ENCODE peak calls at places on chromosomes 7 and 10, in ten cellular contexts. F is upper lobe of left lung, K is A549, Q is tibial nerve, Y is SK-N-SH, M is ovary, T is transverse colon, N is K562, A is sigmoid colon, X is H1. G is an unnamed sample.
A peak's percentile ranks its signal among the peaks of the same experiment; 100 is the strongest.

GRCh38 chr10:98963608-98964007 is 272.0 kb downstream of the HPSE2 start:
- DNase-seq in M (no peak), Y (no peak), X (no peak), K (no peak), F (no peak), A (no peak), N (no peak), T (no peak), Q (no peak), G (no peak)

GRCh38 chr7:127644484-127644883 is 7.5 kb upstream of the SND1 start:
- DNase-seq in Y (no peak), F (no peak), K (no peak), T (no peak), A (no peak), M (no peak), X (no peak), N (no peak), Q (no peak), G (no peak)

GRCh38 chr10:60441515-60441914 is 51.8 kb upstream of the ANK3 start:
- DNase-seq in F (no peak), T (no peak), Y (no peak), X (no peak), N (no peak), A (no peak), K (peak; percentile 14), Q (no peak), M (no peak), G (no peak)

GRCh38 chr7:3482147-3482921 is 181.3 kb downstream of the SDK1 start:
- DNase-seq in Q (no peak), T (peak; percentile 15), N (peak; percentile 17), M (no peak), Y (peak; percentile 52), A (no peak), F (no peak), X (peak; percentile 56), K (peak; percentile 31), G (no peak)

GRCh38 chr10:75612904-75613684 is 181.7 kb downstream of the LRMDA start:
- DNase-seq in N (no peak), K (no peak), Y (no peak), F (no peak), M (peak; percentile 30), Q (no peak), X (no peak), A (no peak), T (no peak), G (no peak)

GRCh38 chr10:34186740-34187139 is 628.4 kb downstream of the PARD3 start:
- DNase-seq in Q (no peak), K (no peak), A (no peak), X (no peak), N (no peak), M (no peak), Y (no peak), F (no peak), T (no peak), G (no peak)

GRCh38 chr7:40959955-40960354 is 742.9 kb downstream of the INHBA start:
- DNase-seq in F (no peak), K (no peak), Q (no peak), T (no peak), N (no peak), Y (no peak), X (no peak), M (no peak), A (no peak), G (no peak)

GRCh38 chr10:110843031-110843430 is 28.7 kb upstream of the PDCD4 start:
- DNase-seq in Y (no peak), X (no peak), M (no peak), A (peak; percentile 61), F (no peak), T (peak; percentile 61), Q (no peak), N (no peak), K (no peak), G (no peak)

GRCh38 chr10:63713191-63714144 is 192.3 kb downstream of the REEP3 start:
- DNase-seq in M (peak; percentile 86), N (no peak), F (no peak), A (peak; percentile 93), Q (peak; percentile 35), X (peak; percentile 79), T (peak; percentile 79), K (no peak), Y (peak; percentile 57), G (no peak)

GRCh38 chr10:44923611-44924010 is 12.5 kb downstream of the TMEM72 start:
- DNase-seq in F (no peak), N (no peak), Q (no peak), Y (no peak), T (no peak), K (no peak), X (no peak), M (no peak), A (no peak), G (no peak)

GRCh38 chr10:53314856-53315255 is 542.3 kb upstream of the MBL2 start:
- DNase-seq in A (no peak), T (no peak), F (no peak), Y (no peak), M (no peak), N (no peak), Q (no peak), X (no peak), K (no peak), G (no peak)

GRCh38 chr10:132272061-132272766 is 35.5 kb downstream of the STK32C start:
- DNase-seq in M (peak; percentile 62), F (peak; percentile 75), A (peak; percentile 81), T (peak; percentile 18), X (no peak), Q (no peak), Y (no peak), N (no peak), K (no peak), G (peak; percentile 50)

GRCh38 chr7:30562498-30562897 is 32.2 kb upstream of the GARS1 start:
- DNase-seq in F (no peak), M (no peak), Y (peak; percentile 55), A (no peak), T (no peak), Q (no peak), X (no peak), N (peak; percentile 34), K (no peak), G (no peak)

GRCh38 chr10:119759832-119760231 is 34.0 kb downstream of the INPP5F start:
- DNase-seq in K (no peak), N (no peak), T (no peak), F (no peak), X (no peak), M (no peak), A (no peak), Q (no peak), Y (no peak), G (no peak)

GRCh38 chr10:80132299-80133139 is at the start of gene PLAC9:
- DNase-seq in N (no peak), A (peak; percentile 62), T (no peak), Y (peak; percentile 83), K (peak; percentile 18), F (peak; percentile 89), Q (no peak), M (peak; percentile 53), X (peak; percentile 70), G (peak; percentile 82)

GRCh38 chr7:25906760-25907159 is 245.2 kb upstream of the NFE2L3 start:
- DNase-seq in N (no peak), Y (no peak), A (no peak), Q (no peak), M (no peak), K (no peak), T (no peak), X (no peak), F (no peak), G (no peak)
- H3K4me3 ChIP-seq in N (no peak overlapping the region), Y (no peak overlapping the region), A (no peak overlapping the region), Q (no peak overlapping the region), M (no peak overlapping the region), K (no peak overlapping the region), T (no peak overlapping the region), X (no peak overlapping the region), F (no peak overlapping the region), G (no peak overlapping the region)

DNA sequence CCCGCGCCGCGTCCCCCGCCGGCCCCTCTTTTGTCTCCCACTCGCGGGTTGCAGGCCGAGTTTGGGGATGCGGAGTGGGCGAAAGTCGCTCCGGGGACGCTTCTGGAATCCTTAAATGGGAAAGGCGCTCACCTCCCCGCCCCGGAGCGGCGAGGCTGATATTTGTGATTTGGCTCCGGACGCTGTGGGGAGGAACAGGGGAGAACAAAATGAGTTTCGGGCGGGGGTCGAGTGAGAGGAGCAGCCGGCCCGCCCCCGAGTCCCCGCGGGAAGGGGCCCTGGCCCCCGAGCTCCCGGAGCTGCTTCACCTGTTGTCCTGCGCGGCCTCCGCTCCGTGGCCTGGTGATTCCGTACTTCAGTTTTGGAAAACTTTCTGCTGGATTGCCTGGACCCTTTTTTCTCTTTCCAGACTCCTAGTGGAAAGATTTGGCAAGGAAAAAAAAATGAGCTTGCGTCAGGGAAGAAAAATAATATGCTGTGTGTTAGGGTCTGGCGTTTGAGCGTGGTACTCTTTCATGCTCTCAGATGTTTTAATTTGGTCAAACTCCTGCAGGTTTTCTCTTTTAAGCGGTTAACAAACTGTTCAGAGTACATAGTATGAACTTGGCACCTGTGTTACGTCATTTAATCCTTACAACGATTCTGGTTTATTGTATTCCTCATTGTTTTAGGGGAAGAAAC is 831 bp downstream of the BMPR1A start:
- DNase-seq in Q (peak; percentile 26), T (peak; percentile 46), K (peak; percentile 59), F (no peak), X (no peak), A (peak; percentile 82), Y (no peak), M (peak; percentile 74), N (no peak), G (peak; percentile 72)
- TF ChIP-seq CTCF in Q (peak; percentile 60), T (no peak), K (no peak), F (no peak), X (no peak), A (no peak), Y (peak; percentile 51), M (peak; percentile 50), N (no peak), G (peak; percentile 15)

GRCh38 chr7:138538518-138538917 is 78.5 kb downstream of the TRIM24 start:
- DNase-seq in Q (no peak), F (no peak), A (no peak), M (no peak), X (no peak), T (no peak), K (no peak), Y (no peak), N (no peak), G (no peak)
- TF ChIP-seq EP300 in Q (no peak), F (no peak), A (no peak), M (no peak), X (no peak), T (no peak), K (no peak), Y (no peak), N (no peak), G (no peak)

GRCh38 chr7:34153680-34154270 is 248.4 kb downstream of the BMPER start:
- DNase-seq in X (no peak), F (no peak), T (no peak), Q (no peak), Y (no peak), M (no peak), N (no peak), K (no peak), A (no peak), G (no peak)
- H3K4me3 ChIP-seq in X (no peak overlapping the region), F (no peak overlapping the region), T (no peak overlapping the region), Q (no peak overlapping the region), Y (no peak overlapping the region), M (no peak overlapping the region), N (no peak overlapping the region), K (no peak overlapping the region), A (no peak overlapping the region), G (no peak overlapping the region)

GRCh38 chr10:71431945-71432905 is 35.5 kb downstream of the CDH23 start:
- DNase-seq in K (peak; percentile 53), Q (no peak), F (no peak), N (no peak), T (no peak), X (peak; percentile 43), A (no peak), Y (peak; percentile 34), M (no peak), G (no peak)
- TF ChIP-seq CTCF in K (no peak), Q (peak; percentile 7), F (no peak), N (no peak), T (no peak), X (peak; percentile 62), A (no peak), Y (no peak), M (no peak), G (no peak)

G was measured in suprapubic skin.